ENCODE peak calls at places on chromosome 13, in eight cellular contexts. T is choroid plexus epithelial cell, K is GM10248, G is A549, O is pancreas, Q is hepatocyte, D is Peyer's patch, S is AG10803. Y is an unnamed sample.

GRCh38 chr13:48892311-48892710 is 83.4 kb upstream of the FNDC3A start:
- DNase-seq in T (peak), K (peak), G (peak), O (no peak), Q (peak), D (no peak), S (peak), Y (peak)

GRCh38 chr13:57739791-57740190 is 108.2 kb downstream of the PCDH17 start:
- DNase-seq in T (no peak), K (no peak), G (no peak), O (no peak), Q (no peak), D (no peak), S (no peak), Y (no peak)

GRCh38 chr13:50130686-50131051 is 115.4 kb downstream of the KCNRG start:
- DNase-seq in T (peak), K (no peak), G (peak), O (no peak), Q (peak), D (peak), S (peak), Y (peak)

GRCh38 chr13:99980201-99981114 is 1.1 kb upstream of the ZIC2 start:
- DNase-seq in T (peak), K (peak), G (peak), O (peak), Q (peak), D (peak), S (peak), Y (peak)

GRCh38 chr13:33722216-33722900 is 95.6 kb upstream of the RFC3 start:
- DNase-seq in T (peak), K (no peak), G (no peak), O (no peak), Q (no peak), D (no peak), S (peak), Y (no peak)

GRCh38 chr13:93260591-93260990 is 34.0 kb downstream of the GPC6 start:
- DNase-seq in T (peak), K (no peak), G (no peak), O (no peak), Q (no peak), D (no peak), S (peak), Y (no peak)

GRCh38 chr13:45120967-45121366 is 657 bp downstream of the GTF2F2 start:
- DNase-seq in T (peak), K (no peak), G (no peak), O (no peak), Q (no peak), D (no peak), S (no peak), Y (peak)

GRCh38 chr13:41224113-41225110 is 30.0 kb upstream of the KBTBD7 start:
- DNase-seq in T (peak), K (no peak), G (no peak), O (no peak), Q (no peak), D (no peak), S (peak), Y (no peak)

GRCh38 chr13:44259045-44260042 is 114.3 kb upstream of the SERP2 start:
- DNase-seq in T (peak), K (peak), G (peak), O (no peak), Q (peak), D (no peak), S (peak), Y (peak)

GRCh38 chr13:48400820-48401219 is 12.1 kb downstream of the LPAR6 start:
- DNase-seq in T (peak), K (no peak), G (peak), O (no peak), Q (peak), D (no peak), S (peak), Y (peak)

GRCh38 chr13:99489028-99489427 is 12.2 kb upstream of the TM9SF2 start:
- DNase-seq in T (no peak), K (no peak), G (no peak), O (no peak), Q (no peak), D (no peak), S (no peak), Y (no peak)

GRCh38 chr13:69204620-69205019 is 903.0 kb upstream of the ATXN8OS start:
- DNase-seq in T (no peak), K (no peak), G (no peak), O (no peak), Q (no peak), D (no peak), S (no peak), Y (no peak)

GRCh38 chr13:83620535-83621220 is 261.6 kb downstream of the SLITRK1 start:
- DNase-seq in T (peak), K (no peak), G (no peak), O (no peak), Q (no peak), D (no peak), S (peak), Y (no peak)

GRCh38 chr13:114115191-114115671 is 17.2 kb downstream of the RASA3 start:
- DNase-seq in T (peak), K (peak), G (peak), O (peak), Q (peak), D (peak), S (peak), Y (no peak)

GRCh38 chr13:35712907-35713685 is 236.6 kb upstream of the MAB21L1 start:
- DNase-seq in T (peak), K (no peak), G (no peak), O (no peak), Q (peak), D (no peak), S (peak), Y (no peak)

GRCh38 chr13:96662036-96662435 is 332.2 kb downstream of the OXGR1 start:
- DNase-seq in T (peak), K (no peak), G (no peak), O (no peak), Q (no peak), D (no peak), S (no peak), Y (no peak)

GRCh38 chr13:79480954-79481684 is at the start of gene NDFIP2:
- DNase-seq in T (peak), K (peak), G (peak), O (peak), Q (peak), D (peak), S (peak), Y (peak)

GRCh38 chr13:52383362-52383761 is 22.6 kb downstream of the THSD1 start:
- DNase-seq in T (peak), K (no peak), G (no peak), O (no peak), Q (no peak), D (no peak), S (no peak), Y (no peak)

GRCh38 chr13:38849316-38849715 is 141.3 kb downstream of the STOML3 start:
- DNase-seq in T (no peak), K (no peak), G (no peak), O (no peak), Q (no peak), D (no peak), S (no peak), Y (no peak)

GRCh38 chr13:23695711-23696512 is 125.7 kb downstream of the TNFRSF19 start:
- DNase-seq in T (no peak), K (peak), G (no peak), O (no peak), Q (no peak), D (no peak), S (no peak), Y (peak)

GRCh38 chr13:31236211-31236786 is 36.5 kb downstream of the B3GLCT start:
- DNase-seq in T (peak), K (peak), G (peak), O (no peak), Q (peak), D (no peak), S (peak), Y (peak)

GRCh38 chr13:33547035-33547434 is 261.5 kb upstream of the STARD13 start:
- DNase-seq in T (peak), K (no peak), G (no peak), O (no peak), Q (no peak), D (no peak), S (no peak), Y (no peak)

GRCh38 chr13:108249150-108249549 is 20.4 kb upstream of the TNFSF13B start:
- DNase-seq in T (no peak), K (no peak), G (no peak), O (no peak), Q (no peak), D (no peak), S (no peak), Y (no peak)

GRCh38 chr13:42807236-42807635 is 25.9 kb downstream of the FAM216B start:
- DNase-seq in T (no peak), K (no peak), G (no peak), O (no peak), Q (no peak), D (no peak), S (peak), Y (no peak)

GRCh38 chr13:65855276-65855675 is 1374.9 kb downstream of the PCDH9 start:
- DNase-seq in T (peak), K (no peak), G (no peak), O (no peak), Q (no peak), D (no peak), S (no peak), Y (no peak)

GRCh38 chr13:100600915-100601314 is 12.3 kb upstream of the GGACT start:
- DNase-seq in T (peak), K (no peak), G (no peak), O (no peak), Q (no peak), D (no peak), S (no peak), Y (no peak)

GRCh38 chr13:98549006-98549727 is 27.7 kb downstream of the STK24 start:
- DNase-seq in T (peak), K (no peak), G (no peak), O (no peak), Q (no peak), D (no peak), S (peak), Y (no peak)

GRCh38 chr13:41458939-41459753 is 1.8 kb downstream of the RGCC start:
- DNase-seq in T (peak), K (peak), G (peak), O (no peak), Q (peak), D (no peak), S (peak), Y (peak)

GRCh38 chr13:25171170-25171516 is 945 bp downstream of the AMER2 start:
- DNase-seq in T (no peak), K (no peak), G (no peak), O (no peak), Q (no peak), D (no peak), S (no peak), Y (no peak)

GRCh38 chr13:24032674-24033073 is 127.8 kb upstream of the SPATA13 start:
- DNase-seq in T (peak), K (no peak), G (peak), O (no peak), Q (no peak), D (no peak), S (peak), Y (no peak)

GRCh38 chr13:89925107-89925506 is 1422.4 kb upstream of the MIR17HG start:
- DNase-seq in T (peak), K (no peak), G (peak), O (no peak), Q (peak), D (no peak), S (peak), Y (no peak)

GRCh38 chr13:27924529-27925141 is 4.8 kb downstream of the PDX1 start:
- DNase-seq in T (no peak), K (peak), G (no peak), O (no peak), Q (no peak), D (no peak), S (no peak), Y (peak)

GRCh38 chr13:113573065-113573464 is 11.5 kb upstream of the TFDP1 start:
- DNase-seq in T (no peak), K (no peak), G (no peak), O (no peak), Q (no peak), D (no peak), S (no peak), Y (no peak)

GRCh38 chr13:104086205-104086604 is 1020.0 kb upstream of the SLC10A2 start:
- DNase-seq in T (no peak), K (no peak), G (no peak), O (no peak), Q (no peak), D (no peak), S (no peak), Y (no peak)

GRCh38 chr13:77429320-77430142 is 102.6 kb upstream of the MYCBP2 start:
- DNase-seq in T (peak), K (peak), G (no peak), O (no peak), Q (no peak), D (no peak), S (peak), Y (peak)

GRCh38 chr13:77431449-77431848 is 104.1 kb upstream of the SCEL start:
- DNase-seq in T (no peak), K (no peak), G (no peak), O (no peak), Q (no peak), D (no peak), S (no peak), Y (no peak)

GRCh38 chr13:77430377-77430951 is 103.6 kb upstream of the MYCBP2 start:
- DNase-seq in T (no peak), K (no peak), G (no peak), O (no peak), Q (no peak), D (no peak), S (no peak), Y (peak)

GRCh38 chr13:77422724-77423123 is 95.8 kb upstream of the MYCBP2 start:
- DNase-seq in T (no peak), K (no peak), G (no peak), O (no peak), Q (no peak), D (no peak), S (no peak), Y (no peak)

GRCh38 chr13:77425705-77426104 is 98.8 kb upstream of the MYCBP2 start:
- DNase-seq in T (no peak), K (no peak), G (no peak), O (no peak), Q (no peak), D (no peak), S (no peak), Y (no peak)
- TF ChIP-seq CTCF in T (no peak), K (no peak), G (no peak), O (no peak), Q (no peak), D (no peak), S (no peak), Y (no peak)

GRCh38 chr13:22175815-22176214 is 504.9 kb downstream of the FGF9 start:
- DNase-seq in T (no peak), K (no peak), G (no peak), O (no peak), Q (no peak), D (no peak), S (no peak), Y (no peak)
- TF ChIP-seq CTCF in T (no peak), K (no peak), G (no peak), O (no peak), Q (no peak), D (no peak), S (no peak), Y (no peak)

DNA sequence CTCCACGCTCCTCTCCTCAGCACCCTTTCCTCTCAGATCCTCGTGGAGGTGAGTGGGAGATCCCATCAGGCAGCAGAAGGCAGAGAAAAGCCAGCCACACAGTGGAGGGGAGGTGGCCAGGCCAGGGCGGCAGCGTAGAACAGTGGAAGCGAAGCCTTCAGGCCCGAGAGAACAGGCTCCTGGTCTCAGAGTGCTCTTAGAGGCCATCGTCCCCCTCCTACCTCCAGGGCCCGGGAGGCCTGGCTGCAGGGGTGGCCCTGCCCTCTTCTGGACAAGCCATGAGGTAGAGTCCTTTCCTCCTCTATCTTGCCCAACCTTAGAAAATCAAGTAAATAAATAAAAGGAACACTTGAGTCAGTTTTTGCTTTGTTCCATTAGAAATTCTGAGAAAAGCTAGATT is 202.0 kb downstream of the KATNAL1 start:
- DNase-seq in T (no peak), K (no peak), G (no peak), O (peak), Q (peak), D (no peak), S (no peak), Y (no peak)
- TF ChIP-seq CTCF in T (no peak), K (no peak), G (no peak), O (no peak), Q (peak), D (no peak), S (no peak), Y (no peak)

DNA sequence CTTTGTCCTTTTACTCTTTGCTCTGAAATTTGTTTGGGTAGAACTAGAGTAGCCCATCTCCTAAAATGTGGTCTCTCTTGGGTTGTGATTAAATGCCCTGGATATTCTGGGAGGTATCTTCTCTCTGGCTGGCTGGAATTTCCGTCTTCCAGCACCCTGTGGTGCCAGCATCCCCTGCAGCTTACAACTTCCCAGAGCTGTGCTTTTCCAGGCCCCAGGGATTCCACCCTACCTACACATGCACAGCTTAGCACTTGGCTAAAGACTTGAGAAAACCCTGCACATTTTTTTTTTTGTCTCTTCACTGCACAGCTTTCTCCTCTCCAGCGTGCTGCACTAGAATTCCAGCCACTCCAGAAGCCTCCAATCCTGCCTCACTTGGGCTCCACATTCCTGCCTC is 334.7 kb downstream of the IRS2 start:
- DNase-seq in T (peak), K (no peak), G (no peak), O (no peak), Q (no peak), D (no peak), S (no peak), Y (no peak)
- TF ChIP-seq CTCF in T (peak), K (no peak), G (no peak), O (no peak), Q (no peak), D (no peak), S (no peak), Y (no peak)

GRCh38 chr13:19960673-19961015 is 2.1 kb downstream of the ZMYM2 start:
- DNase-seq in T (peak), K (no peak), G (no peak), O (no peak), Q (no peak), D (no peak), S (no peak), Y (peak)

GRCh38 chr13:19958119-19959111 is at the start of gene ZMYM2:
- DNase-seq in T (peak), K (peak), G (peak), O (peak), Q (peak), D (peak), S (peak), Y (peak)

GRCh38 chr13:19957320-19958118 is 1.0 kb upstream of the ZMYM2 start:
- DNase-seq in T (peak), K (peak), G (peak), O (peak), Q (peak), D (peak), S (peak), Y (peak)

GRCh38 chr13:19959831-19960672 is 1.5 kb downstream of the ZMYM2 start:
- DNase-seq in T (peak), K (peak), G (peak), O (peak), Q (peak), D (peak), S (peak), Y (peak)

DNA sequence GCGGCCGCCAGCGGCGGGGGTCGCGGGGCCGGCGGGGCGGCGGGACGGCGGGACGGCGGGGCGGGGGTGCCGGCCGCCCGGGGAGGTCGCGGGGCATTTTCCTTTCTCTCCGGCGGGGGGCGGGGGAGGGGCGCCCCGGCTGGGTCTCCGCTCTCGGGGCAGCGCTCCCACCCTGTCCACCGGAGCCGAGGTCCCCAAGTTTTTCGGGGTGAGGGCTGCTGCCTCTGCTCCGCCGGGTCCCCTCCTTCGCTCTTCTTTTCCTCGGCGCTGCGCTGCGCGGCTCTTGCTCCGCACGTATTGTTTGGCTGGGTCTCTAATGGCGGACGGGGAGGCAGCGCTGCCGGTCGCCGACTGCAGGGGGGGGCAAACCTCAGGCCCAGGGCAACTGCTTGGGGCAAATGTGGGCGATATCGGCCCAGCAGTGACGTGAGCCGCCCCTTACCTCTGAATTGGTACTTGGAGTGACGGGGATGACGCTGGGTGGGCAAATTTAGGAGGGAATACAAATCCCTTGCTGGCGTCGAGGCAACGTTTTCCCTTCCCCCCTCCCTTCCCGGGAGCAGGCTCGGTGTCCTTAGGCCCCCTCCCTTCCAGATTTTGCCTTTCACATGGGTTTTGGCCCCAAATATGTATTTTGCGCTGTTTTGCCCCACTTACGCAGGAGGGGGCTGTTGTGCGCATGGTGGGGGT is 759 bp downstream of the ZMYM2 start:
- DNase-seq in T (peak), K (peak), G (peak), O (peak), Q (peak), D (peak), S (peak), Y (peak)
- TF ChIP-seq CTCF in T (peak), K (peak), G (no peak), O (no peak), Q (no peak), D (peak), S (peak), Y (no peak)

DNA sequence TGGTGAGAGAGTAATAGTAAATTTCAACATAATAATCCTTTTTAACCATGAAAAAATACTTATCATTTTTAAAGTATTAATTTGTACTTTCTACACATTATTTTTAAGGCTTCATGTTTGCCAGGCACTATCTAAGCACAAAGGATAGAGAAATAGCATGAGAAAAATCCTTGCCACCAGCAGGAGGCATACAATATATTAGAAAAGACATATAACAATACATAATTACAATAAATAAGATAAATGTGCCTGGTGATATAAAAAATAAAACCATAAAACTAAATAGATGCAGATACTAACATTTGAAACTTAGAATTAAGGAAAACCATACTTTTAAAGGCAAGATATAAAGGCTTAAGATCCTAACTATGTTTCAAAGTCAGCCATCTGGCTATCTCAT is 1256.4 kb downstream of the DIAPH3 start:
- DNase-seq in T (peak), K (no peak), G (no peak), O (no peak), Q (no peak), D (no peak), S (no peak), Y (no peak)
- TF ChIP-seq CTCF in T (peak), K (no peak), G (no peak), O (no peak), Q (no peak), D (no peak), S (no peak), Y (no peak)

Y was measured in GM20000.